ENCODE peak calls at places on chromosomes 6 and 20, in five cellular contexts. L is H1, J is IMR-90, Y is mesenchymal stem cell, N is trophoblast cell. R is an unnamed sample.

GRCh38 chr6:88349511-88349910 is 183.4 kb upstream of the CNR1 start:
- DNase-seq in L (no peak), J (no peak), Y (no peak), N (no peak), R (no peak)

GRCh38 chr6:98581725-98582124 is 252.6 kb upstream of the POU3F2 start:
- DNase-seq in L (no peak), J (no peak), Y (no peak), N (no peak), R (no peak)

GRCh38 chr6:168216741-168217140 is 102.8 kb downstream of the DACT2 start:
- DNase-seq in L (no peak), J (no peak), Y (no peak), N (no peak), R (peak)

GRCh38 chr6:90500458-90500857 is 86.4 kb downstream of the MAP3K7 start:
- DNase-seq in L (no peak), J (no peak), Y (no peak), N (no peak), R (no peak)

GRCh38 chr6:129748212-129748900 is 38.4 kb upstream of the ARHGAP18 start:
- DNase-seq in L (no peak), J (peak), Y (peak), N (peak), R (no peak)

GRCh38 chr6:128569737-128570438 is 49.5 kb upstream of the PTPRK start:
- DNase-seq in L (no peak), J (peak), Y (peak), N (peak), R (peak)

GRCh38 chr6:2245954-2246863 is 804 bp upstream of the GMDS start:
- DNase-seq in L (no peak), J (peak), Y (peak), N (peak), R (no peak)

GRCh38 chr20:61140576-61140975 is 111.5 kb upstream of the CDH4 start:
- DNase-seq in L (no peak), J (no peak), Y (no peak), N (no peak), R (no peak)

GRCh38 chr6:136761227-136761922 is 30.9 kb downstream of the MAP3K5 start:
- DNase-seq in L (no peak), J (peak), Y (peak), N (no peak), R (no peak)

GRCh38 chr20:62804632-62805364 is at the start of gene OGFR:
- DNase-seq in L (peak), J (peak), Y (peak), N (no peak), R (no peak)

GRCh38 chr6:119482850-119483285 is 133.3 kb upstream of the MAN1A1 start:
- DNase-seq in L (no peak), J (no peak), Y (no peak), N (no peak), R (no peak)

GRCh38 chr6:31791324-31792089 is 4.0 kb downstream of the VARS1 start:
- DNase-seq in L (peak), J (peak), Y (peak), N (no peak), R (peak)

GRCh38 chr6:108685970-108686369 is 125.3 kb downstream of the FOXO3 start:
- DNase-seq in L (no peak), J (no peak), Y (no peak), N (no peak), R (no peak)

GRCh38 chr6:131731224-131731623 is 20.4 kb upstream of the CTAGE9 start:
- DNase-seq in L (no peak), J (peak), Y (no peak), N (no peak), R (no peak)

GRCh38 chr20:62824476-62825287 is 7.8 kb downstream of the COL9A3 start:
- DNase-seq in L (peak), J (no peak), Y (no peak), N (no peak), R (no peak)

GRCh38 chr6:89412071-89413005 is at the start of gene RRAGD:
- DNase-seq in L (peak), J (no peak), Y (peak), N (peak), R (no peak)

GRCh38 chr6:24330137-24330732 is 27.6 kb downstream of the DCDC2 start:
- DNase-seq in L (no peak), J (no peak), Y (peak), N (peak), R (no peak)

GRCh38 chr6:96213768-96214167 is 198.0 kb downstream of the FUT9 start:
- DNase-seq in L (no peak), J (no peak), Y (no peak), N (no peak), R (no peak)

GRCh38 chr20:36628076-36628475 is 17.9 kb downstream of the SLA2 start:
- DNase-seq in L (no peak), J (peak), Y (peak), N (no peak), R (no peak)

GRCh38 chr20:14341782-14342181 is 4.4 kb upstream of the FLRT3 start:
- DNase-seq in L (no peak), J (peak), Y (no peak), N (no peak), R (no peak)

GRCh38 chr6:15110721-15111354 is 135.0 kb upstream of the JARID2 start:
- DNase-seq in L (no peak), J (peak), Y (peak), N (no peak), R (no peak)

GRCh38 chr20:43465625-43465943 is 7.9 kb downstream of the SRSF6 start:
- DNase-seq in L (no peak), J (no peak), Y (no peak), N (no peak), R (no peak)

GRCh38 chr6:37059344-37060194 is 54.1 kb downstream of the FGD2 start:
- DNase-seq in L (peak), J (peak), Y (peak), N (peak), R (peak)

GRCh38 chr6:26029857-26030653 is 57.2 kb upstream of the HFE start:
- DNase-seq in L (no peak), J (no peak), Y (no peak), N (no peak), R (no peak)

GRCh38 chr6:1636971-1637871 is 27.5 kb downstream of the FOXC1 start:
- DNase-seq in L (no peak), J (peak), Y (no peak), N (no peak), R (no peak)

GRCh38 chr20:50434653-50435396 is 75.4 kb upstream of the PTPN1 start:
- DNase-seq in L (no peak), J (peak), Y (peak), N (no peak), R (no peak)

GRCh38 chr6:127026247-127026646 is 92.2 kb upstream of the RSPO3 start:
- DNase-seq in L (no peak), J (no peak), Y (no peak), N (no peak), R (no peak)

GRCh38 chr6:168263351-168263905 is 56.1 kb downstream of the DACT2 start:
- DNase-seq in L (no peak), J (no peak), Y (no peak), N (no peak), R (no peak)

GRCh38 chr6:169912266-169913095 is 161.1 kb downstream of the ERMARD start:
- DNase-seq in L (no peak), J (no peak), Y (no peak), N (no peak), R (no peak)

GRCh38 chr6:43089467-43089866 is 13.4 kb downstream of the PTK7 start:
- DNase-seq in L (peak), J (no peak), Y (no peak), N (no peak), R (no peak)

GRCh38 chr6:89084954-89085353 is 4.4 kb downstream of the PNRC1 start:
- DNase-seq in L (no peak), J (peak), Y (peak), N (no peak), R (no peak)

GRCh38 chr6:26493258-26493657 is 6.8 kb upstream of the BTN1A1 start:
- DNase-seq in L (no peak), J (peak), Y (peak), N (no peak), R (no peak)

GRCh38 chr6:27836783-27837635 is 75.2 kb downstream of the OR2B2 start:
- DNase-seq in L (peak), J (peak), Y (peak), N (peak), R (no peak)

GRCh38 chr6:30151580-30151979 is 9.4 kb downstream of the TRIM10 start:
- DNase-seq in L (no peak), J (no peak), Y (no peak), N (no peak), R (no peak)

GRCh38 chr20:19968488-19969073 is 48.6 kb upstream of the NAA20 start:
- DNase-seq in L (no peak), J (no peak), Y (peak), N (no peak), R (no peak)

GRCh38 chr6:155872961-155873360 is 417.3 kb upstream of the NOX3 start:
- DNase-seq in L (no peak), J (no peak), Y (no peak), N (no peak), R (no peak)

GRCh38 chr6:37936909-37937308 is 117.4 kb downstream of the ZFAND3 start:
- DNase-seq in L (no peak), J (no peak), Y (no peak), N (no peak), R (no peak)

GRCh38 chr6:22152871-22153270 is 144.0 kb downstream of the PRL start:
- DNase-seq in L (no peak), J (no peak), Y (no peak), N (no peak), R (no peak)
- H3K23ac ChIP-seq in L (no peak), J (no peak), Y (no peak), N (no peak), R (no peak)

DNA sequence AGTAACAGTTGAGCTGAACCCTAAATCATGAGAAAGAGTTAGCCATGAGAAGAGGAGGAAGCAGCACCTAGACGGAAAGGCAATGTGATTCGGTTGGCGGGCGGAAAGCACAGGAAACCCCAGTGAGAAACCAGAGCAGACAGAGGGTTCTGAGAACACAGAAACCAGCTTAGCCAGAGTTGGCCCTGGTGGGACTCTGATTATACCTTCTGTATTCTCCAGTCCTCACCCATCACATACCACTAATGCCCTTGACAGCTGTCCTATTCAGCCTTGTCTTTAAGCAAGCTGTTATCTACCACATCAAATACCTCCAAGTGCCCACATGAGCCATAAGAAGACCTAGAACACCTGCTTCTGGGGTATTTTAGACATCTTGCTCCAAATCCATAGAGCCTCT is 58.9 kb upstream of the LRRC1 start:
- DNase-seq in L (no peak), J (no peak), Y (no peak), N (no peak), R (no peak)
- H2AFZ ChIP-seq in L (no peak), J (no peak), Y (no peak), N (no peak), R (no peak)

GRCh38 chr6:97460394-97460793 is 177.4 kb upstream of the MMS22L start:
- DNase-seq in L (no peak), J (no peak), Y (no peak), N (no peak), R (no peak)

GRCh38 chr6:97459986-97460385 is 177.0 kb upstream of the MMS22L start:
- DNase-seq in L (no peak), J (no peak), Y (no peak), N (no peak), R (no peak)

GRCh38 chr6:97459535-97459934 is 176.5 kb upstream of the MMS22L start:
- DNase-seq in L (no peak), J (no peak), Y (no peak), N (no peak), R (no peak)

GRCh38 chr6:97462944-97463343 is 179.9 kb upstream of the MMS22L start:
- DNase-seq in L (no peak), J (no peak), Y (no peak), N (no peak), R (no peak)

GRCh38 chr6:97462031-97462430 is 179.0 kb upstream of the MMS22L start:
- DNase-seq in L (no peak), J (no peak), Y (no peak), N (no peak), R (no peak)
- H3K4me3 ChIP-seq in L (no peak), J (no peak), Y (no peak), N (no peak), R (no peak)

DNA sequence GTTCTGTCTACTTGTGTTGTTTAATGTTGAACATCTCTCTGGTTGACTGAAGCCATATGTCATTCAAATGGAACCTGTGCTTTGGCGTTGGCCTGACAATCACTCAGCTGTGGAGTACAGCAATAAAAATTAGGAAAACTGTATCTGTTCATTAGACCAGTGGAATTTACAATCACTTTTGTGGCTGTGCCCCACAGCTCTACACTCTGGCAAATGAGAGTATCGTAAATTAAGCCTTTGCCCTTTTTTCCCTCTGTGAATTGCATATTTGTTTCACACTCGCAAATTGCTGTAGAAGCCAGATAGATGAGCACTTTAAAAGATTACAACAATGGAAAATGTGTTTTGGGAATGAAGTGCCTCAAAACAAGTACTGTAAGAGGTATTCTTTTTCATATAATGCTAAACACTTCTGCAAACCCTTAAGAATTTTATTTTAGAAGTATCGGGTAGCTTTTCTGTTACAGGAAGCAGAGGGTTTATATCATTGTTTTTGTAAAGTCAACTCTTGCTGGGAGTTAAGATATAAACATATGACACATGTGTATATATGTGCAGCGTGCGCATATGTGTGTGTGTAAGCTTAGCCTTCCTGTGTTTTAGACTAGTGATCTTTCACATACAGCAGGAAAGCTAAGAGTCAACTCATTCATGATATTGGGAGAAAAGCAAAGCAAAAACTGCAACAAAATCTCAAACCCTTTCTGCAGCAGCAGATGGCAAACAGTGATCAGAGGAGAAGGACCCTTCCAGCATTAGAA is 102.2 kb downstream of the ARID1B start:
- DNase-seq in L (no peak), J (peak), Y (peak), N (no peak), R (no peak)
- H3K23ac ChIP-seq in L (no peak), J (peak), Y (no peak), N (no peak), R (no peak)